ENCODE peak calls at places on chromosome 15, in four cellular contexts. S is SK-N-SH, B is HepG2, L is K562. K is an unnamed sample.

GRCh38 chr15:36428102-36428845 is 151.2 kb upstream of the CDIN1 start:
- DNase-seq in L (peak; percentile 89), B (peak; percentile 63), S (no peak), K (no peak)

GRCh38 chr15:78341057-78341763 is 1.1 kb downstream of the CRABP1 start:
- DNase-seq in L (no peak), S (no peak), B (no peak), K (peak; percentile 78)

GRCh38 chr15:89379423-89379735 is 44.8 kb upstream of the POLG start:
- DNase-seq in L (no peak), S (no peak), B (no peak), K (no peak)

GRCh38 chr15:68313501-68314390 is 36.2 kb downstream of the FEM1B start:
- DNase-seq in L (no peak), B (no peak), S (peak; percentile 18), K (peak; percentile 4)

GRCh38 chr15:22948056-22948455 is 32.1 kb downstream of the CYFIP1 start:
- DNase-seq in L (no peak), S (no peak), B (no peak), K (no peak)

GRCh38 chr15:72423256-72423655 is 25.2 kb downstream of the TMEM202 start:
- DNase-seq in S (no peak), B (no peak), L (no peak), K (no peak)

GRCh38 chr15:81954158-81954783 is 91.5 kb downstream of the MEX3B start:
- DNase-seq in S (no peak), L (no peak), B (no peak), K (no peak)

GRCh38 chr15:77569647-77570186 is 63.0 kb downstream of the LINGO1 start:
- DNase-seq in L (peak; percentile 48), S (peak; percentile 55), B (peak; percentile 44), K (no peak)

GRCh38 chr15:67177750-67178149 is 76.7 kb downstream of the AAGAB start:
- DNase-seq in S (no peak), L (no peak), B (no peak), K (no peak)

GRCh38 chr15:68213991-68214837 is 9.1 kb upstream of the CALML4 start:
- DNase-seq in L (no peak), S (no peak), B (no peak), K (no peak)

GRCh38 chr15:100714034-100714748 is 111.8 kb downstream of the ASB7 start:
- DNase-seq in S (no peak), B (no peak), L (no peak), K (no peak)

GRCh38 chr15:70852501-70853269 is 1.3 kb downstream of the LARP6 start:
- DNase-seq in S (no peak), B (no peak), L (no peak), K (no peak)

GRCh38 chr15:69193948-69194827 is 33.8 kb downstream of the GLCE start:
- DNase-seq in S (no peak), B (no peak), L (no peak), K (no peak)

DNA sequence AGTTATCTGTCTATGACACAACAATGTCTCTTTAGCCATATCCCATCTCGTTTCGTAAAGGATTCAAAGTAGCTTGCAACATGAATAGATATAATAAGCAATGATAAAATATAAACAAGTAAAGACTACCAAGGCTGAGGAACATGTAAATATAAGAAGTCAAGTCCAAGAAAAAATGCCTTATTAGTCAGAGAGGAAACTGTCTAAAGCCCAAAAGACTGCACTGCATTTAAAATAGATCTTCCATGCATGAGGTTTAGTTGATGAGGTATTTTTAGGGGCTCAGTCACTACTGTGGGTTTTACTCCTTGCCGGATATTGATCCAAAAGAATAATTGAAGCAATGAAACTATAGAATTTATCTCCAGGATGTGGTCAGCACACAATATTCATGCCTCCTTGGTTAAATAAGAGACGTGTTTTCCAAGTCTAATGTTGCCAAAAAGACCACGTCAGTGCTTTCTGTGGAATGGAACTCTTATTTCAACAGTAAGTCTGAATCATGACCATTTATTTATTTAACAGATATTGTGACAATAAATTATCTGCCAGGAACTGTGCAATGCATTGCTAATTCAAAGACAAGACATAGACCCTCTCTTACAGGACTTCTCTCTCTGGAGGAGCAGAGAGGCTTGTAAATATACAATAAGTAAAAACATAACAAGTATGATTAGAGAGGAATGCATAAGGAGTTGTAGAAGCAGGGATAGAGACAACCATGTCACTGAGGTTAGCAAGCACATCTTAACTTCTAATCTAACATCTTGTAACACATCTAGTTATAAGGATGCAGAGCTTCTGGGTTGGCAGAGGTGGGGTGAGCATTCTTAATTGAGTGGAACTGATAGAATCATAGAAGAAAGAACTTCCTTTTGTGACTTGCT is 227.3 kb downstream of the DTWD1 start:
- DNase-seq in B (no peak), L (no peak), S (no peak), K (no peak)
- TF ChIP-seq FOXJ3 in B (no peak), L (no peak), S (no peak), K (no peak)

GRCh38 chr15:30990451-30991300 is 752 bp downstream of the MTMR10 start:
- DNase-seq in S (no peak), L (peak; percentile 15), B (peak; percentile 12), K (no peak)
- TF ChIP-seq FOXJ3 in S (no peak), L (no peak), B (no peak), K (no peak)

GRCh38 chr15:56918046-56918906 is at the start of gene TCF12:
- DNase-seq in B (peak; percentile 71), S (peak; percentile 98), L (peak; percentile 95), K (peak; percentile 96)

GRCh38 chr15:56917652-56918045 is 795 bp upstream of the TCF12 start:
- DNase-seq in S (no peak), L (no peak), B (no peak), K (no peak)

GRCh38 chr15:56916825-56917477 is 1.5 kb upstream of the TCF12 start:
- DNase-seq in B (no peak), S (no peak), L (peak; percentile 60), K (no peak)

GRCh38 chr15:56918907-56919707 is 663 bp downstream of the TCF12 start:
- DNase-seq in B (peak; percentile 25), S (peak; percentile 75), L (peak; percentile 54), K (peak; percentile 60)

GRCh38 chr15:56919708-56920637 is 1.5 kb downstream of the TCF12 start:
- DNase-seq in B (peak; percentile 18), L (peak; percentile 50), S (no peak), K (peak; percentile 60)
- TF ChIP-seq FOXJ3 in B (no peak), L (no peak), S (no peak), K (no peak)

DNA sequence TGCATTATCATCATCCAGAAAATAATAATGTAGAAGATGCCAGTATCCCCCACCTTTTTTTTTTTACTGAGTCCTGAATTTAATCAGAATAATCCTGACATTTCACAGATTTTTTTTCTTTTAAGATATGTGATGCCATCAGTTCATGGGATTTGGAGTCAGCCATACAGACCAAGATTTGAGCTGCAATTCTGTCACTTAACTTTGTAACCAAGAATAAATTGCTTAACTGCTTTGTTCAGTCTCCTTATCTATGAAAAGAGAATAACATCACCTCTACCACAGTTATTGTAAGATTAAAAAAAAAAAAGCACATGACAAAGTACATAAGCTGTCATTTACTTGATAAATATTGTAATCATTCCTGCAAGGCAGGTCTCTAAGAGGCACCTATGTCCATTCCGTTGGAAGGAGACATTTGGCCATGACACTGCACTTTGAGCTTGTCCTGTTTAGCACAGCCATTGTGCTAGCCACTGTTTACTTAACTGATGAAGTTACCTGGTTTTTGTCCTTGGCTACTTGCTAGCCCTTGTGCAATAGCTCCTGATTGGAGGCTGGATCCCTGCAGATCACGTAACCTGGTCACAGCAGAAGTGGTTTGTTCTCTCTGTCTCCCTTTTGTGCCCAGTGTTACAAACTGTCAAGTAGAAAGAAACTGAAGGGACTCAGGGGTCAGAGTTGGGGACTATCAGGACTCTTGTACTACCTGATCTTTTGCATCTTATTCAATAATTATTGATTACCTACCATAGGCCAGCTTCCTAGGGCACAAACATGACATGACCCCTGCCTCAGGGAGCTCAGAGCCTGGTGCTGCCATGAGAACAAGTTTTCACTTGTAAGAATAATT is 306.0 kb downstream of the WDR72 start:
- DNase-seq in S (no peak), L (no peak), B (peak; percentile 100), K (no peak)
- TF ChIP-seq FOXJ3 in S (no peak), L (no peak), B (peak; percentile 99), K (no peak)

K was measured in WTC11.